ENCODE peak calls at places on chromosomes 7 and 10, in ten cellular contexts. U is left ventricle myocardium inferior, S is upper lobe of right lung, Z is AG04450, F is AG09309, V is psoas muscle, M is brain microvascular endothelial cell, W is thoracic aorta, D is sigmoid colon, B is heart right ventricle. N is an unnamed sample.

GRCh38 chr10:58028597-58029366 is 238.9 kb downstream of the IPMK start:
- DNase-seq in F (peak), U (no peak), B (no peak), Z (peak), M (peak), D (no peak), S (no peak), V (no peak), W (no peak), N (no peak)

GRCh38 chr10:127679642-127680255 is 57.2 kb upstream of the FOXI2 start:
- DNase-seq in Z (no peak), F (no peak), S (no peak), D (no peak), B (no peak), W (no peak), U (no peak), V (no peak), M (no peak), N (no peak)

GRCh38 chr10:132465889-132466519 is 69.0 kb downstream of the PWWP2B start:
- DNase-seq in U (peak), V (peak), S (no peak), M (no peak), B (no peak), D (no peak), F (no peak), W (no peak), Z (no peak), N (no peak)

GRCh38 chr10:4775808-4776207 is 50.2 kb upstream of the AKR1E2 start:
- DNase-seq in F (peak), U (no peak), W (no peak), M (peak), V (no peak), Z (no peak), B (no peak), D (no peak), S (no peak), N (no peak)

GRCh38 chr10:32938554-32939061 is 19.4 kb downstream of the ITGB1 start:
- DNase-seq in B (peak), V (no peak), W (no peak), S (no peak), D (no peak), F (no peak), M (no peak), Z (no peak), U (peak), N (no peak)

GRCh38 chr7:111424768-111425167 is 137.5 kb downstream of the IMMP2L start:
- DNase-seq in Z (no peak), D (no peak), S (no peak), F (no peak), M (peak), B (no peak), W (no peak), U (no peak), V (no peak), N (no peak)

GRCh38 chr10:49605177-49605938 is 4.8 kb upstream of the SLC18A3 start:
- DNase-seq in V (no peak), W (no peak), F (no peak), Z (no peak), D (no peak), S (peak), U (no peak), B (no peak), M (no peak), N (no peak)

GRCh38 chr10:24670964-24671670 is 52.6 kb downstream of the ARHGAP21 start:
- DNase-seq in S (no peak), D (no peak), W (no peak), B (no peak), V (no peak), U (no peak), Z (no peak), F (no peak), M (no peak), N (no peak)

GRCh38 chr10:18658301-18658991 is 785 bp upstream of the ARL5B start:
- DNase-seq in D (no peak), W (no peak), Z (no peak), B (peak), M (no peak), V (peak), F (no peak), S (no peak), U (no peak), N (peak)

GRCh38 chr7:11727864-11728263 is 104.1 kb downstream of the THSD7A start:
- DNase-seq in M (no peak), B (no peak), Z (no peak), F (peak), W (no peak), S (no peak), V (no peak), U (no peak), D (no peak), N (no peak)

GRCh38 chr10:12113627-12114026 is 15.8 kb upstream of the SEC61A2 start:
- DNase-seq in F (no peak), W (no peak), U (no peak), D (no peak), Z (no peak), M (no peak), S (no peak), B (no peak), V (no peak), N (no peak)

GRCh38 chr10:71766717-71767419 is 6.5 kb downstream of the VSIR start:
- DNase-seq in Z (peak), F (peak), W (peak), B (peak), U (peak), D (peak), M (peak), V (peak), S (peak), N (peak)

GRCh38 chr7:47988496-47989386 is 9.3 kb upstream of the HUS1 start:
- DNase-seq in F (no peak), V (no peak), Z (no peak), W (no peak), M (peak), U (no peak), B (no peak), D (no peak), S (no peak), N (no peak)

GRCh38 chr7:47991741-47992311 is 12.4 kb upstream of the HUS1 start:
- DNase-seq in F (no peak), M (peak), W (peak), V (peak), D (peak), B (peak), Z (no peak), U (peak), S (peak), N (peak)

GRCh38 chr7:47991270-47991669 is 11.9 kb upstream of the HUS1 start:
- DNase-seq in W (no peak), F (no peak), M (no peak), Z (no peak), U (no peak), S (no peak), D (no peak), V (no peak), B (no peak), N (no peak)

GRCh38 chr7:47990592-47990991 is 11.2 kb upstream of the HUS1 start:
- DNase-seq in M (no peak), V (no peak), W (no peak), B (no peak), F (no peak), Z (no peak), D (no peak), S (no peak), U (no peak), N (no peak)

DNA sequence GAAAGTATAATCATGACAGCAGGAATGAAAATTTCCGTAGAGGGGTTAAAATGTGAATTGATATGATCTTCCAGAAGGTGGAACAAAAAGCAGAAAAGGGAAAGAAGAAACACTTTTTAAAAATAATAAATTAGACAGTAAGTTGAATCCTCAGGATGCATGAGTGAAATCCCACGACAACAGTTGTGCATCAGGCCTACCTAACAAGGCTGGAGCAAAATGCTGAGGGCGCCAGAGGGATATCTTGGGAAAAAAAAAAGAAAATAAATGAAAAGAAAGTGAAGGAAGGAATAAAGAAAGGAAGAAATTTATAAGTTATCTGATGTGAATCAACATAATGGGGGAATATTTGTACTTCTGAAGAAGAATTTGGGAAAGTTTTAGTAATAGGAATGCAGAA is 13.0 kb upstream of the HUS1 start:
- DNase-seq in Z (no peak), F (no peak), B (no peak), S (no peak), M (no peak), W (no peak), U (no peak), V (no peak), D (no peak), N (no peak)
- TF ChIP-seq CTCF in Z (no peak), F (no peak), B (no peak), S (no peak), M (peak), W (no peak), U (no peak), V (no peak), D (no peak), N (no peak)

GRCh38 chr7:130490888-130491771 is 755 bp upstream of the MEST start:
- DNase-seq in V (peak), U (no peak), S (peak), F (no peak), W (no peak), M (peak), D (peak), Z (no peak), B (peak), N (peak)
- TF ChIP-seq CTCF in V (peak), U (peak), S (peak), F (peak), W (peak), M (peak), D (peak), Z (peak), B (peak), N (no peak)

GRCh38 chr7:146176790-146177189 is 60.2 kb downstream of the CNTNAP2 start:
- DNase-seq in D (no peak), V (no peak), M (no peak), B (no peak), F (no peak), Z (no peak), U (no peak), S (no peak), W (no peak), N (no peak)

GRCh38 chr7:146172112-146172511 is 55.5 kb downstream of the CNTNAP2 start:
- DNase-seq in F (no peak), B (no peak), M (peak), D (no peak), V (no peak), W (no peak), Z (no peak), S (no peak), U (no peak), N (no peak)

DNA sequence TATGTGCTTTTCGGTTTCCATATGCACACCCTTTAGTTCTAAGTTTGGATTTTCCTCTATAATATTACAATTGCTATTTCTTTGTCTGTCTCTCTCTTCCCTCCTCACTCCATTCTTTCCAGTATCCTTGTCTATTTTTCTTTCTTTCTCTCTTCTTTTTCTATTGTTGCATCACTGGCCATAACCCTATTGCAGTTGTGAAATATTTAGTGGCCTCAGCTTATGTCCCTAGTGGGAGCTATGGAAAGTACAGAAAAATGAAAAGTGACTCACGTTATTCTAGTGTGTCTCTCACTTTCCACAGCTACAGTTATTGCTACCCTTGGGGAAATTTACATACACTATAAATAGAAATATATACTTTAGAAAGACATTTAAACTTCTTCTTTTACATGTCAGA is 59.1 kb downstream of the CNTNAP2 start:
- DNase-seq in B (no peak), F (no peak), U (no peak), V (no peak), Z (no peak), D (no peak), W (no peak), M (peak), S (no peak), N (no peak)
- TF ChIP-seq CTCF in B (no peak), F (peak), U (no peak), V (no peak), Z (no peak), D (no peak), W (no peak), M (peak), S (no peak), N (no peak)

DNA sequence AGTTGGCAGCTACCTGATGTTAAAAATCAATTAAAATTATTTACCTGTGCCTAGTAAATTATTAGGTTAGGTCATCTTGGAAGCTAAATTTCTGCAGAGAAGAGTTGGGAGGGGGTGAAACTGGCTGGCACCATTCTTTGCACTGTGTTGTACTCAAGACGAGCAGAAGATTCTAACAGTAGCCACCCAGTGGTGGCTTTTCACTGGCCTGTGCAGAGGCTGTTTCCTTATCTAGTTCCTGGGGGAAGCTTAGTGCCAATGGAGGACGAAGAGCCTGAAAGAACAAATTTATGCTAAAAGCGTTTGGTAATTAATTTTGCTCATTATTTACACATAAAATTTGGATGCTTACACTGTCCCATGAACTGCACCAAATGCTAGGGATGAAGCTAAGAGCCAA is 595.3 kb downstream of the XPNPEP1 start:
- DNase-seq in F (no peak), U (no peak), W (no peak), D (no peak), Z (no peak), V (no peak), B (no peak), S (no peak), M (no peak), N (no peak)
- TF ChIP-seq CTCF in F (no peak), U (no peak), W (no peak), D (no peak), Z (no peak), V (no peak), B (no peak), S (no peak), M (peak), N (no peak)

GRCh38 chr10:83427101-83427500 is 712.2 kb upstream of the GHITM start:
- DNase-seq in W (no peak), B (no peak), S (no peak), F (no peak), M (no peak), D (no peak), U (no peak), V (no peak), Z (no peak), N (no peak)

DNA sequence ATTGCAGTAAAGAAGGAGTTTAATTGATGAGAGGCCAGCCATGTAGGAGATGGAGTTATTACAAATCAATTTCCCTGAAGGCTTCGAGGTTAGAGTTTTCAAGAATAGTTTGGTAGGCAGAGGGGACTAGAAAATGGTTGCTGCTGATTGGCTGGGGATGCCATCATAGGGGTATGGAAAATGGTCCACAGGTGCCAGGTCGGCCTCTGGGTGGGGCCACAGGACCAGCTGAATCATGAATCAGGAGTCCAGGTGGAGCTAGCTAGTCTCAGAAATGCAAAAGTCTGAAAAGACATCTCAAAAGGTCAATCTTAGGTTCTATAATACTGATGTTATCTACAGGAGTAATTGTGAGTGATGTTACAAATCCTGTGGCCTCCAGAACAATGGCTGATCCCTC is 714.0 kb upstream of the GHITM start:
- DNase-seq in U (no peak), M (no peak), S (no peak), W (no peak), B (no peak), Z (no peak), V (no peak), F (no peak), D (no peak), N (no peak)
- TF ChIP-seq CTCF in U (no peak), M (no peak), S (no peak), W (no peak), B (no peak), Z (no peak), V (no peak), F (no peak), D (no peak), N (no peak)

DNA sequence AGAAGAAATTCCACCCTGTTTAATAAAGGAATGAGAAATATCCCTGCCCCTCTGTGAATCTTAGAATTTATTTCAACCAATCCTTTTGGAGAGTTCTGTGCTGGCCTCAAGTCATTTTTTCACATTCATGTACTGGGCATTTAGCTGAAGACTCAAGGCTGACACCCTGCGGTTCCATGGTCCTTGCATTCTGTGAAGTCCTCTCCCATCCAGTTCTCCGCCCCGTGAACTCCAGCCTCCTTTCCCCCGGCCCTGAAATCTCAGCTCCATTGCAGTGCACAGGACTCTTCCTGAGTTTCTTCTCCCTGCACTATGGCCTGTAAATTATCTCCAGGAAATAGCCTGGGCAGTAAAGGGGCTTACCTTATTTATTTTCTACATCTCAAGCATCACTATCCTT is 183.0 kb upstream of the KCND2 start:
- DNase-seq in W (no peak), D (no peak), Z (no peak), F (no peak), M (no peak), U (no peak), B (no peak), V (no peak), S (no peak), N (no peak)
- TF ChIP-seq CTCF in W (no peak), D (no peak), Z (peak), F (no peak), M (peak), U (no peak), B (no peak), V (no peak), S (no peak), N (no peak)

DNA sequence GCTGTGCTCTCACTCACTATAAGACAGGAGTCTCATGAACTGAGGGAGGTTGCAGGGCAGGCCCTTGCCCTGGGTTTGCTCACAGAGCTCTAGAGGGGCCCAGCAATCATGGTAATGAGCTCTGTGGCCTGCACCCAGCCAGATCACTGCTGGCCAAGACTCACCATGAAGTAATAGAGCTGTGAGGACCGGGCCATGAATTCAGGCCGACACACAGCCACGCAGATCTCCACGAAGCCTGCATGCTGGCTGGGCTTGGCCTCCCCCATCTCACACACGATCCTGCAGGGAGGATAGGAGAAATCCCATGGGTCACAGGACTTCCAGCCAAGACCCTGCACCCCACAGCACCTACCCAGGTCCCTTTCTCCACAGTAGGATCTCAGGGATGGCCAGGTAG is 382.4 kb downstream of the PLXNA4 start:
- DNase-seq in B (no peak), U (no peak), S (no peak), M (no peak), F (no peak), W (no peak), Z (no peak), V (no peak), D (peak), N (no peak)
- TF ChIP-seq CTCF in B (no peak), U (no peak), S (no peak), M (no peak), F (no peak), W (no peak), Z (no peak), V (no peak), D (no peak), N (no peak)

GRCh38 chr10:97635577-97635976 is 2.3 kb upstream of the MORN4 start:
- DNase-seq in W (no peak), U (no peak), D (no peak), B (no peak), F (no peak), S (no peak), Z (no peak), M (no peak), V (no peak), N (no peak)

GRCh38 chr10:97631098-97631497 is 2.2 kb downstream of the MORN4 start:
- DNase-seq in M (no peak), U (no peak), S (no peak), D (no peak), V (no peak), W (no peak), Z (peak), F (no peak), B (no peak), N (no peak)

GRCh38 chr10:97632949-97633884 is at the start of gene MORN4:
- DNase-seq in W (peak), U (peak), F (peak), D (peak), M (peak), S (peak), Z (peak), V (peak), B (peak), N (peak)

GRCh38 chr10:97629289-97629688 is 4.0 kb downstream of the MORN4 start:
- DNase-seq in F (no peak), Z (no peak), B (no peak), W (no peak), V (no peak), U (no peak), D (no peak), M (no peak), S (no peak), N (no peak)

GRCh38 chr10:97633921-97634320 is 621 bp upstream of the MORN4 start:
- DNase-seq in W (no peak), D (no peak), U (no peak), S (no peak), Z (no peak), V (no peak), F (no peak), M (no peak), B (no peak), N (no peak)
- TF ChIP-seq CTCF in W (no peak), D (no peak), U (peak), S (peak), Z (no peak), V (peak), F (no peak), M (peak), B (no peak), N (no peak)

DNA sequence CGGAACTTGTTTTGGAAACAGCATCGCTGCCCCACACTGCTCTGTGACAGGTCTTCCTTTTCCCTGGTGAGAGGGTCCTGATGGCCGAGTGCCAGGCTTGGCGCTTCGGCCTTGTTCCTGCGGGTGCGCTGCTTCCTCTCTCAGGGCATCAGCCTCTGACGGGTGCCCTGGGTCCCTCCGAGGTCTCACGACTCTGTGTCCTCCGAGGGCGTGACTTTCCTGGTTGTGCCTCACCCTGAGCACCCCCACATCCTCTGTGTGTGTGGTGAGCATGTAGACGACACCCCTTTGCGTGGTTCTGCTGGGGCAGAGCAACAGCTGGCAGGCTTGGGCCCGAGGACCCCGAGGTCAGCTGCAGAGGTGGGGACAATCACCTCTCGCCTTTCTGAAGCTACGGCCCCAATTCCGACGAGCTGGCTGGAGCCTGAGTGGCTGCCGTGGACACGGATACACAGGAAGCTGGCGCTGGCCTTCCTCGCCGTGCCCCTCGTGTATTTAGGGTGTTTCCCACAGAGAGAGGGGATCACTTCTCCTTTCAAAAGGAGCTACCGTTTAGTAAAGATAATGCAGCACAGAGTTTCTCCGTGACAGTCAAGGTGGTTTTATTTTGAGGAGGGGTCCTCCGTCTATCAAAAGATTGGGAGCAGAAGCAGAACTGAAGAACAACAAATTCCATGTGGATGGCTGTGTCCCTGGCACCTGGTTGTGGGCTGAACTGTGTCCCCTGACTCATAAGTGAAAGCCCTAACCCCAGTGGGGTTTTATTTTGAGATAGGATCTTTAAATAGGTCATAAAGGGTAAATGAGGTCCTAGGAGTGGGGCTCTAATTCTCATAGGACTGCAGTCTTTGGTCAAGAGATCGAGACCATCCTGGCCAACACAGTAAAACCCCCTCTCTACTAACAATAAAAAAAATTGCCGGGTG is 36.2 kb upstream of the PITRM1 start:
- DNase-seq in Z (no peak), W (no peak), U (no peak), S (no peak), D (no peak), M (no peak), F (no peak), V (no peak), B (no peak), N (no peak)
- TF ChIP-seq CTCF in Z (no peak), W (no peak), U (no peak), S (no peak), D (no peak), M (no peak), F (no peak), V (no peak), B (no peak), N (no peak)